ENCODE peak calls at places on chromosomes 1 and 21, in four cellular contexts. One of them, this sample, is unnamed.

GRCh38 chr1:94755675-94756074 is 64.5 kb upstream of the SLC44A3 start:
- DNase-seq in K562: peak
- DNase-seq in HepG2: peak
- DNase-seq in GM12878: no peak
- DNase-seq in this sample: no peak

GRCh38 chr1:11157394-11157793 is 31.8 kb upstream of the ANGPTL7 start:
- DNase-seq in K562: no peak
- DNase-seq in HepG2: no peak
- DNase-seq in GM12878: no peak
- DNase-seq in this sample: no peak

GRCh38 chr1:220249522-220249921 is 22.7 kb downstream of the RAB3GAP2 start:
- DNase-seq in K562: no peak
- DNase-seq in HepG2: no peak
- DNase-seq in GM12878: no peak
- DNase-seq in this sample: no peak

GRCh38 chr1:223621312-223621734 is 44.2 kb downstream of the CAPN8 start:
- DNase-seq in K562: no peak
- DNase-seq in HepG2: peak
- DNase-seq in GM12878: peak
- DNase-seq in this sample: no peak

GRCh38 chr1:246811985-246812384 is 87.8 kb downstream of the SCCPDH start:
- DNase-seq in K562: no peak
- DNase-seq in HepG2: no peak
- DNase-seq in GM12878: no peak
- DNase-seq in this sample: no peak

GRCh38 chr1:108983114-108983513 is 19.8 kb upstream of the CLCC1 start:
- DNase-seq in K562: no peak
- DNase-seq in HepG2: no peak
- DNase-seq in GM12878: no peak
- DNase-seq in this sample: no peak

GRCh38 chr21:31410763-31411278 is 66.8 kb upstream of the TIAM1 start:
- DNase-seq in K562: no peak
- DNase-seq in HepG2: no peak
- DNase-seq in GM12878: no peak
- DNase-seq in this sample: no peak

GRCh38 chr1:55503663-55504305 is 288.6 kb upstream of the USP24 start:
- DNase-seq in K562: no peak
- DNase-seq in HepG2: no peak
- DNase-seq in GM12878: no peak
- DNase-seq in this sample: no peak

GRCh38 chr1:26744075-26744958 is 43.4 kb upstream of the PIGV start:
- DNase-seq in K562: peak
- DNase-seq in HepG2: peak
- DNase-seq in GM12878: peak
- DNase-seq in this sample: peak

GRCh38 chr1:25647106-25647505 is 30.5 kb downstream of the MAN1C1 start:
- DNase-seq in K562: no peak
- DNase-seq in HepG2: no peak
- DNase-seq in GM12878: no peak
- DNase-seq in this sample: no peak

GRCh38 chr1:152912900-152913299 is 4.6 kb downstream of the IVL start:
- DNase-seq in K562: no peak
- DNase-seq in HepG2: no peak
- DNase-seq in GM12878: no peak
- DNase-seq in this sample: no peak

GRCh38 chr1:206145771-206146290 is 28.6 kb upstream of the AVPR1B start:
- DNase-seq in K562: no peak
- DNase-seq in HepG2: no peak
- DNase-seq in GM12878: no peak
- DNase-seq in this sample: no peak

GRCh38 chr1:77539510-77540142 is 142.8 kb downstream of the ZZZ3 start:
- DNase-seq in K562: no peak
- DNase-seq in HepG2: no peak
- DNase-seq in GM12878: no peak
- DNase-seq in this sample: no peak

GRCh38 chr1:77541162-77541545 is 141.3 kb downstream of the ZZZ3 start:
- DNase-seq in K562: no peak
- DNase-seq in HepG2: no peak
- DNase-seq in GM12878: no peak
- DNase-seq in this sample: no peak

GRCh38 chr1:77536813-77537212 is 145.6 kb downstream of the ZZZ3 start:
- DNase-seq in K562: no peak
- DNase-seq in HepG2: no peak
- DNase-seq in GM12878: no peak
- DNase-seq in this sample: no peak

GRCh38 chr1:77540501-77541161 is 141.8 kb downstream of the ZZZ3 start:
- DNase-seq in K562: no peak
- DNase-seq in HepG2: no peak
- DNase-seq in GM12878: no peak
- DNase-seq in this sample: no peak

DNA sequence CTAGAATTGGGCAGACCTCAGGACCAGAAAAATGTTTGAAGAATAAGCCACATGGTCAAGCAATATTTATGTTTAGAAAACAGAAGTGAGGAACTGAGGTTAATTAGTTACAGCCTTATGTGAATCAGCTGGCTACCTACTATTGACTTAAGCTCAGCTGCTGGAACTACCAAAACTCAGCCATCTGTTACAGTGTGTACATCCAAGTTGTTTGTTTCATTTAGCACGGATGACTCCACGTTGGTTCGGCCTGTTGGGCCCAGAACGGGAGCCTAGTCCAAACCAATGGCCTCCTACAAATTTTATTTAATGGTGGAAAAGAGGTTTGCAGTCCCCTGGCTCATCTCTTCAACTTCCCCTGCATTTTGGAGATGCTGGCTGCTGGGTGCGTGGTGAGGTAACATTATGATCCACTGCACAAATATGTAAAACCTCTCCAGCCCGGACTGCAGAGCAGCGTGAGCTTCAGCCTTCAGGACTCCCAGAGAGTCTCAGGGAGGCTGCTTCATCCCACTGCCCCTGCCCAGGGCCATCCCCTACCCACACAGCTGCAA is 143.4 kb downstream of the ZZZ3 start:
- DNase-seq in K562: no peak
- DNase-seq in HepG2: peak
- DNase-seq in GM12878: no peak
- DNase-seq in this sample: no peak
- TF ChIP-seq CBFB in K562: no peak
- TF ChIP-seq CBFB in HepG2: no peak
- TF ChIP-seq CBFB in GM12878: no peak
- TF ChIP-seq CBFB in this sample: no peak

GRCh38 chr21:45481566-45481965 is 60.7 kb downstream of the SLC19A1 start:
- DNase-seq in K562: no peak
- DNase-seq in HepG2: no peak
- DNase-seq in GM12878: no peak
- DNase-seq in this sample: no peak

GRCh38 chr21:45478816-45479669 is 63.2 kb downstream of the SLC19A1 start:
- DNase-seq in K562: no peak
- DNase-seq in HepG2: no peak
- DNase-seq in GM12878: no peak
- DNase-seq in this sample: no peak

GRCh38 chr21:45481977-45482898 is 60.0 kb downstream of the SLC19A1 start:
- DNase-seq in K562: no peak
- DNase-seq in HepG2: no peak
- DNase-seq in GM12878: no peak
- DNase-seq in this sample: no peak

GRCh38 chr21:45479691-45480675 is 62.3 kb downstream of the SLC19A1 start:
- DNase-seq in K562: no peak
- DNase-seq in HepG2: no peak
- DNase-seq in GM12878: no peak
- DNase-seq in this sample: no peak

DNA sequence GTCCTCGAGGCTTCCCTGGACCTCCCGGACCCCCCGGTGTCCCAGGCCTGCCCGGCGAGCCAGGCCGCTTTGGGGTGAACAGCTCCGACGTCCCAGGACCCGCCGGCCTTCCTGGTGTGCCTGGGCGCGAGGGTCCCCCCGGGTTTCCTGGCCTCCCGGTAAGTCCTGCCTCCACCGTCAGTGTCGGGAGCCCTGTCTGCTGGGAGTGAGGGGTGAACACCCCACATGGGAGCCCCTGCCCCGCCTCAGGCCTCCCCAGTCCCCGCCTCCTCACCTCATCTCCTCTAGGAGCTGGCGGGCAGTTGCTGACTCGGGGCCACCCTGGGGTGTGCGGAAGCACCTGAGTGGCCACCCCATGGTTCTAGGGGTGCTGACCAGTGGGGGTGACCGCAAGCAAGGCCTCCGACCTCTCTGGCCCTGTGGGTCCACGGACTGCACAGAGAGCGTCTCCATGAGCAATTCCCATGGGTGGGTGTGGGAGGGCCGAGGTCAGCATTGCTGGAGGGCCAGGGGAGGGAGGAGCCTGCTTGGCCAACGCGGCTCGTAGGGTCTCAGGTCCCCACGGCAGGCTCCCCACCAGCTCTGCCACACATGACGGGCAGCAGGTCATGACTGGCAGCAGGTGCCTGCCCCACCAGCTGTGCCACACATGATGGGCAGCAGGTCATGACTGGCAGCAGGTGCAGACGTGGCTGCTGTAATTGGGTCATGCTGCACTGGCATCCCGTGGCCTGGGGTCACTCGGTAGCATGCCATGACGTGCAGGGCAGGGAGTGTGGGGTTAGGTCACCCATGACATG is 61.3 kb downstream of the SLC19A1 start:
- DNase-seq in K562: no peak
- DNase-seq in HepG2: no peak
- DNase-seq in GM12878: no peak
- DNase-seq in this sample: no peak
- TF ChIP-seq CBFB in K562: no peak
- TF ChIP-seq CBFB in HepG2: no peak
- TF ChIP-seq CBFB in GM12878: no peak
- TF ChIP-seq CBFB in this sample: no peak

DNA sequence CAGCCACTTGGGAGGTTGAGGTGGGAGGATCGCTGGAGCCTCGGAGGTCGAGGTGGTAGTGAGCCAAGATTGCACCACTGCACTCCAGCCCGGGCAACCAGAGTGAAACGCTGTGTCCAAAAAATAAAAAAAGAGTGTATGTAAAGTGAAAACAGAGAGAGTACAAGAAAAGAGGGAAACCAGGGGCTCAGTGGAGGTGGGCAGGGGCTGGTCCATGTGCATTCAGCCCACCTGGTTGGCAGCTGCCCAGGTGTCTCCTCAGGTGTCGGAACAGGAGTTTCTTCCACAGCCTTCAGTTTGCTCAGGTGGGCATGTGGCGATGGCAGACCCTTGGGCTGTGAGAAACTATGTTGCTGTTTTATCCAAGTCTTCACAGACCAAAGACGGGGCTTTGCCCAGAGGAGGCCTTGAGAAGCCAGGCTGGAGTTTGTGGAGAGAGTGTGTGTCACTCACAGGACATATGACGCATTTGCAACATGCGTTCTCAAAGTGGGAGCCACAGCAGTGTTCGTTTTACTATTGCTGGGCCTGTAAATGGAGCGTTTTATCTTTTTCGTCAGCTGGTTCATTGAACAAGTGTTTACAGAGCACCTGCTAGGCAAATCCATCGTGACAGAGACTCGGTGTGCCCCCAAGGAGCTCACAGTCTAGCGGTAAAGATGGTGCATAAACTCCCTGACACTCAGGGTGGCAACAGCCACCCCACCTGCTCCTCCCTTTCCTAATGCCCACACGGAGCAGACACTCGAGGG is 22.4 kb upstream of the SAMD11 start:
- DNase-seq in K562: peak
- DNase-seq in HepG2: no peak
- DNase-seq in GM12878: no peak
- DNase-seq in this sample: no peak
- TF ChIP-seq CBFB in K562: no peak
- TF ChIP-seq CBFB in HepG2: no peak
- TF ChIP-seq CBFB in GM12878: no peak
- TF ChIP-seq CBFB in this sample: no peak

GRCh38 chr21:25416669-25417068 is 190.6 kb downstream of the MRPL39 start:
- DNase-seq in K562: no peak
- DNase-seq in HepG2: no peak
- DNase-seq in GM12878: no peak
- DNase-seq in this sample: no peak

GRCh38 chr21:25409992-25410391 is 197.3 kb downstream of the MRPL39 start:
- DNase-seq in K562: no peak
- DNase-seq in HepG2: no peak
- DNase-seq in GM12878: no peak
- DNase-seq in this sample: no peak

GRCh38 chr21:25408666-25409065 is 198.6 kb downstream of the MRPL39 start:
- DNase-seq in K562: no peak
- DNase-seq in HepG2: no peak
- DNase-seq in GM12878: no peak
- DNase-seq in this sample: no peak

GRCh38 chr21:25412090-25412489 is 195.2 kb downstream of the MRPL39 start:
- DNase-seq in K562: no peak
- DNase-seq in HepG2: no peak
- DNase-seq in GM12878: no peak
- DNase-seq in this sample: no peak
- TF ChIP-seq CBFB in K562: no peak
- TF ChIP-seq CBFB in HepG2: no peak
- TF ChIP-seq CBFB in GM12878: no peak
- TF ChIP-seq CBFB in this sample: no peak

GRCh38 chr21:35637431-35637830 is 422.9 kb downstream of the SETD4 start:
- DNase-seq in K562: no peak
- DNase-seq in HepG2: no peak
- DNase-seq in GM12878: no peak
- DNase-seq in this sample: no peak
- TF ChIP-seq CBFB in K562: no peak
- TF ChIP-seq CBFB in HepG2: no peak
- TF ChIP-seq CBFB in GM12878: no peak
- TF ChIP-seq CBFB in this sample: no peak

GRCh38 chr1:190436615-190437014 is 41.0 kb downstream of the BRINP3 start:
- DNase-seq in K562: no peak
- DNase-seq in HepG2: peak
- DNase-seq in GM12878: peak
- DNase-seq in this sample: no peak
- TF ChIP-seq CBFB in K562: no peak
- TF ChIP-seq CBFB in HepG2: no peak
- TF ChIP-seq CBFB in GM12878: no peak
- TF ChIP-seq CBFB in this sample: no peak

GRCh38 chr1:218324226-218324580 is 20.9 kb upstream of the TGFB2 start:
- DNase-seq in K562: no peak
- DNase-seq in HepG2: no peak
- DNase-seq in GM12878: no peak
- DNase-seq in this sample: no peak

GRCh38 chr1:218332416-218332815 is 12.7 kb upstream of the TGFB2 start:
- DNase-seq in K562: no peak
- DNase-seq in HepG2: no peak
- DNase-seq in GM12878: no peak
- DNase-seq in this sample: no peak

GRCh38 chr1:218328769-218329168 is 16.4 kb upstream of the TGFB2 start:
- DNase-seq in K562: no peak
- DNase-seq in HepG2: no peak
- DNase-seq in GM12878: no peak
- DNase-seq in this sample: no peak

DNA sequence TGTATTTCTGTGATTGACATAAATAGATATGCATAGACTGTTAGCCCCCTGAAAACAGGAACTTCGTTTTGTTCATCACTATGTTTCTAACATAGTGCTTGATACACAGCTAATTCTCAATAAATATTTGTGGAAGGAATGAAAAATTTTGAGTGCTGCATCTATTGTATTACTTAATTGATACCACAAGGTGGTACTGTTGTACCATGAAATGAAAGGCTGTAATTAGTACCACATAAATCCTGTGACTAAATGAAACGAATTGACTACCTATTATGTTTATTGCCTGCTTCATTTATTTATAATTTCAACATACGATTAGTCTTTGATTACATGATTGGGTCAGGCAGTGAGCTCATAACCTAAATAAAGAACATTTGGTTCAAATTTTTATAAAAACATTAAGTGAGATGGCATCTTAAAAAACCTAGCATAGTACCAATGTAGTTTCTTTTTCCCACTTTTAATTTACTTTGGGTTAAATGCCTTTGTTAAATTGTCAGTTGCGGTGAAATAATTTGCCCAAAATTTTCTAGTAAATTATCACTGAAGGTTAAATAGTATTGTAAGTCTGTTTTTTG is 15.0 kb upstream of the TGFB2 start:
- DNase-seq in K562: peak
- DNase-seq in HepG2: peak
- DNase-seq in GM12878: no peak
- DNase-seq in this sample: no peak
- TF ChIP-seq CBFB in K562: no peak
- TF ChIP-seq CBFB in HepG2: no peak
- TF ChIP-seq CBFB in GM12878: no peak
- TF ChIP-seq CBFB in this sample: no peak

This sample was measured in WTC11.